ENCODE peak calls at places on chromosomes 1 and 21, in ten cellular contexts. G, H, E, R, I, X, D, F, W and P are unnamed samples.

GRCh38 chr1:87226341-87226760 is 102.3 kb upstream of the LMO4 start:
- DNase-seq in G (peak; percentile 70), H (no peak), E (no peak), R (peak; percentile 60), I (peak; percentile 47), X (peak; percentile 55), D (peak; percentile 32), F (peak; percentile 9), W (peak; percentile 49), P (peak; percentile 99)

GRCh38 chr1:100868364-100868995 is 26.2 kb downstream of the EXTL2 start:
- DNase-seq in G (no peak), H (no peak), E (no peak), R (no peak), I (no peak), X (no peak), D (peak; percentile 52), F (no peak), W (no peak), P (no peak)

GRCh38 chr1:109793486-109794318 is 30.0 kb upstream of the EPS8L3 start:
- DNase-seq in G (no peak), H (no peak), E (no peak), R (no peak), I (peak; percentile 87), X (peak; percentile 80), D (no peak), F (no peak), W (peak; percentile 71), P (peak; percentile 79)

GRCh38 chr1:42311138-42311537 is 23.9 kb downstream of the FOXJ3 start:
- DNase-seq in G (no peak), H (no peak), E (no peak), R (no peak), I (no peak), X (no peak), D (no peak), F (no peak), W (no peak), P (peak; percentile 42)

GRCh38 chr1:7422966-7423365 is 348.1 kb upstream of the VAMP3 start:
- DNase-seq in G (peak; percentile 42), H (no peak), E (no peak), R (peak; percentile 4), I (no peak), X (no peak), D (no peak), F (no peak), W (no peak), P (no peak)

GRCh38 chr1:2459757-2460156 is 16.3 kb upstream of the PLCH2 start:
- DNase-seq in G (no peak), H (no peak), E (no peak), R (peak; percentile 74), I (peak; percentile 40), X (no peak), D (peak; percentile 47), F (no peak), W (peak; percentile 53), P (no peak)

GRCh38 chr21:16535100-16535418 is 805.3 kb downstream of the USP25 start:
- DNase-seq in G (peak; percentile 69), H (no peak), E (no peak), R (peak; percentile 92), I (peak; percentile 85), X (peak; percentile 30), D (no peak), F (no peak), W (peak; percentile 83), P (peak; percentile 44)

GRCh38 chr1:51671527-51672325 is 54.8 kb downstream of the OSBPL9 start:
- DNase-seq in G (no peak), H (no peak), E (no peak), R (no peak), I (no peak), X (no peak), D (peak; percentile 38), F (no peak), W (no peak), P (no peak)

GRCh38 chr1:228093050-228093906 is 9.8 kb downstream of the C1orf35 start:
- DNase-seq in G (peak; percentile 18), H (no peak), E (no peak), R (no peak), I (no peak), X (no peak), D (no peak), F (no peak), W (no peak), P (no peak)

GRCh38 chr1:85178396-85178795 is 22.4 kb downstream of the SYDE2 start:
- DNase-seq in G (no peak), H (no peak), E (no peak), R (no peak), I (no peak), X (no peak), D (no peak), F (no peak), W (no peak), P (no peak)

GRCh38 chr1:237124856-237125462 is 83.0 kb downstream of the RYR2 start:
- DNase-seq in G (no peak), H (no peak), E (no peak), R (no peak), I (no peak), X (no peak), D (no peak), F (no peak), W (no peak), P (no peak)

GRCh38 chr1:201119206-201119814 is 7.1 kb upstream of the CACNA1S start:
- DNase-seq in G (no peak), H (no peak), E (no peak), R (peak; percentile 31), I (no peak), X (peak; percentile 31), D (peak; percentile 67), F (no peak), W (no peak), P (no peak)

GRCh38 chr1:55212349-55213028 is 2.7 kb downstream of the USP24 start:
- DNase-seq in G (no peak), H (no peak), E (no peak), R (no peak), I (no peak), X (no peak), D (no peak), F (no peak), W (no peak), P (peak; percentile 49)

GRCh38 chr1:199687321-199687720 is 340.2 kb upstream of the NR5A2 start:
- DNase-seq in G (no peak), H (no peak), E (no peak), R (no peak), I (no peak), X (no peak), D (no peak), F (no peak), W (no peak), P (no peak)

GRCh38 chr1:23035823-23036452 is 16.7 kb downstream of the KDM1A start:
- DNase-seq in G (no peak), H (no peak), E (no peak), R (no peak), I (no peak), X (no peak), D (no peak), F (no peak), W (no peak), P (no peak)
- H3K4me1 ChIP-seq in G (no peaks in the 10 kb centered on the region), H (peaks cover 9% of the 10 kb centered on the region), E (no peaks in the 10 kb centered on the region), R (no peaks in the 10 kb centered on the region), I (no peaks in the 10 kb centered on the region), X (no peaks in the 10 kb centered on the region), D (peaks cover 16% of the 10 kb centered on the region), F (peaks cover 8% of the 10 kb centered on the region), W (no peaks in the 10 kb centered on the region), P (no peaks in the 10 kb centered on the region)

DNA sequence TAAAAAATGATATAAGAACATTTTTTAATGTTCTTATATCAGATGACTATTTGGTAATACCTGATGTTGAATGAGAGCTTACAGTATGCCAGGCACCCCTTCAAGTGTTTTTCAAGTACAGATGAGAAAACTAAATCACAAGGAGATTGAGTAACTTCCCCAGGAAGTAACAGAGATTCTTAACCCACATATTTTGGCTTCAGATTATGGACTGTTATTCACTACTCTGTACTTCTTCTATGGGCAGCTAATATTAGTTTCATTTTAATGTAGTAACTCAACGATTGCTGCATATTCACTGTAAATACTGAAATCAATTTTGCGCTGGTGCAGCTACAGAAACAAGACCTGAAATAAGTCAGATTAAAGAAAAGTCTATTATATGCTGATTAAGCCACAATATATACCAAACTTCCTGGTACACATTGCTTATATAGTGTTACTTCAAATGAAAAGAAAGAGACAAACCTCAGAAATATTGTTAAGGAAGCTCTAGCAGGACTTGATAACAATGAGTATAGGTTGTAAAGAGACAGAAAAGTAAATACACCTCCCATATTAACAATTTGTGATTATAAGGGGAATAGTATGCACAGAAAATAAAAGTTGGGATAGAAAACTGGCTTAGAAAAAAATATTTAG is 19.7 kb downstream of the DPYD start:
- DNase-seq in G (no peak), H (no peak), E (no peak), R (no peak), I (no peak), X (no peak), D (no peak), F (no peak), W (no peak), P (no peak)
- H3K4me1 ChIP-seq in G (peaks cover 41% of the 10 kb centered on the region), H (peaks cover 74% of the 10 kb centered on the region), E (peaks cover 17% of the 10 kb centered on the region), R (peaks cover 34% of the 10 kb centered on the region), I (no peaks in the 10 kb centered on the region), X (no peaks in the 10 kb centered on the region), D (no peaks in the 10 kb centered on the region), F (peaks cover 18% of the 10 kb centered on the region), W (no peaks in the 10 kb centered on the region), P (no peaks in the 10 kb centered on the region)

GRCh38 chr1:153609585-153609907 is 3.4 kb downstream of the S100A16 start:
- DNase-seq in G (no peak), H (no peak), E (no peak), R (no peak), I (no peak), X (no peak), D (no peak), F (no peak), W (no peak), P (no peak)
- H3K4me1 ChIP-seq in G (peaks cover 37% of the 10 kb centered on the region), H (peaks cover 76% of the 10 kb centered on the region), E (no peaks in the 10 kb centered on the region), R (peaks cover 27% of the 10 kb centered on the region), I (peaks cover 10% of the 10 kb centered on the region), X (peaks cover 44% of the 10 kb centered on the region), D (peaks cover 33% of the 10 kb centered on the region), F (peaks cover 51% of the 10 kb centered on the region), W (peaks cover 15% of the 10 kb centered on the region), P (peaks cover 14% of the 10 kb centered on the region)

GRCh38 chr1:145953861-145954260 is 4.0 kb downstream of the LIX1L start:
- DNase-seq in G (no peak), H (no peak), E (no peak), R (no peak), I (no peak), X (no peak), D (no peak), F (no peak), W (no peak), P (no peak)
- H3K4me1 ChIP-seq in G (peaks cover 44% of the 10 kb centered on the region), H (peaks cover 71% of the 10 kb centered on the region), E (peaks cover 57% of the 10 kb centered on the region), R (peaks cover 46% of the 10 kb centered on the region), I (no peaks in the 10 kb centered on the region), X (peaks cover 34% of the 10 kb centered on the region), D (peaks cover 25% of the 10 kb centered on the region), F (peaks cover 64% of the 10 kb centered on the region), W (peaks cover 32% of the 10 kb centered on the region), P (no peaks in the 10 kb centered on the region)

GRCh38 chr1:33424610-33425009 is 6.3 kb downstream of the PHC2 start:
- DNase-seq in G (no peak), H (no peak), E (no peak), R (no peak), I (no peak), X (no peak), D (no peak), F (no peak), W (no peak), P (peak; percentile 45)
- H3K4me1 ChIP-seq in G (no peaks in the 10 kb centered on the region), H (peaks cover 32% of the 10 kb centered on the region), E (no peaks in the 10 kb centered on the region), R (peaks cover 75% of the 10 kb centered on the region), I (no peaks in the 10 kb centered on the region), X (peaks cover 10% of the 10 kb centered on the region), D (peaks cover 4% of the 10 kb centered on the region), F (peaks cover 13% of the 10 kb centered on the region), W (peaks cover 20% of the 10 kb centered on the region), P (peaks cover 23% of the 10 kb centered on the region)